ENCODE peak calls at places on chromosomes 4 and X, in four cellular contexts. Y is heart right ventricle, B is MM.1S, A is nephron progenitor cell. D is an unnamed sample.

GRCh38 chrX:40736170-40736505 is 796 bp upstream of the MED14 start:
- DNase-seq in Y (no peak), A (no peak), B (no peak), D (no peak)

GRCh38 chr4:100504086-100504874 is 13.5 kb downstream of the EMCN start:
- DNase-seq in B (no peak), A (no peak), Y (no peak), D (no peak)

GRCh38 chr4:38330321-38330720 is 333.7 kb upstream of the KLF3 start:
- DNase-seq in Y (no peak), A (no peak), B (no peak), D (no peak)

GRCh38 chrX:153381684-153382532 is 19.2 kb downstream of the PNMA6E start:
- DNase-seq in A (peak; percentile 36), B (no peak), Y (peak; percentile 15), D (no peak)

GRCh38 chrX:46576458-46576857 is 2.9 kb downstream of the CHST7 start:
- DNase-seq in A (no peak), B (no peak), Y (no peak), D (no peak)

GRCh38 chrX:63013549-63013948 is 337.6 kb downstream of the SPIN4 start:
- DNase-seq in B (no peak), Y (no peak), A (no peak), D (no peak)

GRCh38 chrX:63525491-63525890 is 174.4 kb upstream of the SPIN4 start:
- DNase-seq in B (peak; percentile 42), A (no peak), Y (no peak), D (no peak)

GRCh38 chr4:76203541-76203940 is 10.1 kb downstream of the SCARB2 start:
- DNase-seq in A (no peak), B (peak; percentile 49), Y (no peak), D (no peak)

GRCh38 chrX:136168929-136169735 is 21.8 kb downstream of the FHL1 start:
- DNase-seq in Y (peak; percentile 73), A (peak; percentile 41), B (no peak), D (no peak)

GRCh38 chr4:94695389-94695788 is 62.4 kb upstream of the BMPR1B start:
- DNase-seq in Y (no peak), B (no peak), A (no peak), D (no peak)

GRCh38 chr4:1511441-1512041 is 105.3 kb upstream of the NKX1-1 start:
- DNase-seq in A (no peak), Y (no peak), B (peak; percentile 19), D (no peak)

GRCh38 chr4:76272999-76273398 is 21.5 kb downstream of the FAM47E start:
- DNase-seq in Y (no peak), B (no peak), A (no peak), D (no peak)

GRCh38 chrX:96611619-96612362 is 72.9 kb upstream of the DIAPH2 start:
- DNase-seq in B (no peak), A (no peak), Y (no peak), D (no peak)

GRCh38 chr4:120664851-120665250 is 257.7 kb downstream of the PRDM5 start:
- DNase-seq in A (no peak), Y (no peak), B (no peak), D (no peak)

GRCh38 chrX:44223150-44223549 is 120.3 kb downstream of the EFHC2 start:
- DNase-seq in A (no peak), Y (no peak), B (no peak), D (no peak)

GRCh38 chrX:22203186-22203585 is 69.5 kb upstream of the CBLL2 start:
- DNase-seq in B (no peak), Y (no peak), A (no peak), D (no peak)

GRCh38 chr4:140150636-140150885 is 3.4 kb downstream of the MAML3 start:
- DNase-seq in B (no peak), A (no peak), Y (peak; percentile 92), D (no peak)

GRCh38 chrX:125132274-125132673 is 187.4 kb upstream of the TEX13C start:
- DNase-seq in Y (no peak), B (peak; percentile 34), A (no peak), D (no peak)

GRCh38 chrX:125131146-125131545 is 188.5 kb upstream of the TEX13C start:
- DNase-seq in Y (no peak), A (no peak), B (peak; percentile 23), D (no peak)
- TF ChIP-seq CTCF in Y (no peak), A (peak; percentile 12), B (peak; percentile 45), D (no peak)

GRCh38 chr4:52870225-52870624 is 8.1 kb downstream of the RASL11B start:
- DNase-seq in B (no peak), A (no peak), Y (peak; percentile 42), D (no peak)

GRCh38 chr4:52869656-52870055 is 7.5 kb downstream of the RASL11B start:
- DNase-seq in A (no peak), Y (no peak), B (no peak), D (no peak)

GRCh38 chr4:52869196-52869595 is 7.1 kb downstream of the RASL11B start:
- DNase-seq in Y (peak; percentile 73), A (peak; percentile 49), B (no peak), D (no peak)

GRCh38 chr4:52866734-52867133 is 4.6 kb downstream of the RASL11B start:
- DNase-seq in A (no peak), B (no peak), Y (no peak), D (no peak)

GRCh38 chr4:52868138-52868537 is 6.0 kb downstream of the RASL11B start:
- DNase-seq in Y (peak; percentile 82), B (no peak), A (peak; percentile 51), D (no peak)
- TF ChIP-seq CTCF in Y (no peak), B (no peak), A (no peak), D (no peak)

DNA sequence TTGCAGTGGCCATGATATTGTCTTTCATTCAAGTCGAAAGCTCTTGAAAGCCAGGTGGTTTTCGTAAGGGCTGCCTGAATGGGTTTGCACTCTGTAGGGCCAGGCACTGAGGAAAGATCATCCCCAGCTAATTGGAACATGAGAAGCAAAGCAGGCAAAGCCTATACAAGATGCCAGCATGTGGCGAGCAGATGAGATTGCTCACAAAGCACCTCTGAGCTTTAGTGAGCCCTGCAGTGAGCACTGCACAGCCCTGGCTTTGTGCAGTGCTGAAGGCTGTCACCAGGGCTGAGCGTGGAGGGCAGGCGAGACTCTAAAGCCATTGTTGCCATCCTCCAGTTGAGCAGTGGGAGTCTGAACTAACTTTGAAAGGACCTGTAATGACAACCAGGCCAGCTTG is 53.8 kb downstream of the HADH start:
- DNase-seq in B (no peak), A (no peak), Y (no peak), D (no peak)
- TF ChIP-seq CTCF in B (no peak), A (no peak), Y (no peak), D (no peak)

GRCh38 chr4:25531272-25531671 is 124.4 kb upstream of the SLC34A2 start:
- DNase-seq in B (no peak), A (no peak), Y (no peak), D (no peak)
- TF ChIP-seq CTCF in B (peak; percentile 8), A (no peak), Y (no peak), D (no peak)

D was measured in GM20000.